ENCODE peak calls at places on chromosomes 11 and 22, in four cellular contexts. One of them, this sample, is unnamed.

GRCh38 chr11:12581923-12582322 is 92.3 kb upstream of the TEAD1 start:
- DNase-seq in pancreas: no peak
- DNase-seq in sigmoid colon: no peak
- DNase-seq in RWPE2: no peak
- DNase-seq in this sample: peak; percentile 43

GRCh38 chr11:128365044-128365443 is 222.3 kb downstream of the ETS1 start:
- DNase-seq in pancreas: no peak
- DNase-seq in RWPE2: no peak
- DNase-seq in sigmoid colon: no peak
- DNase-seq in this sample: no peak

GRCh38 chr11:46342237-46342636 is 5.0 kb upstream of the DGKZ start:
- DNase-seq in RWPE2: no peak
- DNase-seq in pancreas: no peak
- DNase-seq in sigmoid colon: no peak
- DNase-seq in this sample: no peak

GRCh38 chr22:41364955-41365354 is 16.8 kb upstream of the TEF start:
- DNase-seq in sigmoid colon: no peak
- DNase-seq in pancreas: no peak
- DNase-seq in RWPE2: no peak
- DNase-seq in this sample: no peak

GRCh38 chr22:50630376-50630775 is 2.4 kb upstream of the ARSA start:
- DNase-seq in sigmoid colon: no peak
- DNase-seq in pancreas: no peak
- DNase-seq in RWPE2: no peak
- DNase-seq in this sample: no peak

GRCh38 chr11:92399702-92400101 is 175.1 kb downstream of the FAT3 start:
- DNase-seq in sigmoid colon: no peak
- DNase-seq in RWPE2: no peak
- DNase-seq in pancreas: no peak
- DNase-seq in this sample: no peak

GRCh38 chr11:12746593-12747097 is 72.4 kb downstream of the TEAD1 start:
- DNase-seq in pancreas: peak; percentile 56
- DNase-seq in sigmoid colon: peak; percentile 77
- DNase-seq in RWPE2: peak; percentile 94
- DNase-seq in this sample: peak; percentile 76

GRCh38 chr11:47259178-47259977 is 1.6 kb downstream of the NR1H3 start:
- DNase-seq in sigmoid colon: no peak
- DNase-seq in RWPE2: no peak
- DNase-seq in pancreas: no peak
- DNase-seq in this sample: peak; percentile 90

GRCh38 chr11:21565283-21565682 is 627.6 kb upstream of the ANO5 start:
- DNase-seq in sigmoid colon: no peak
- DNase-seq in pancreas: no peak
- DNase-seq in RWPE2: no peak
- DNase-seq in this sample: no peak

GRCh38 chr11:70503201-70503877 is 105.0 kb downstream of the CTTN start:
- DNase-seq in pancreas: no peak
- DNase-seq in RWPE2: peak; percentile 38
- DNase-seq in sigmoid colon: peak; percentile 26
- DNase-seq in this sample: no peak

GRCh38 chr11:122642472-122642922 is 13.0 kb upstream of the UBASH3B start:
- DNase-seq in sigmoid colon: no peak
- DNase-seq in RWPE2: no peak
- DNase-seq in pancreas: no peak
- DNase-seq in this sample: peak; percentile 98

GRCh38 chr22:39146256-39147101 is 6.0 kb downstream of the CBX7 start:
- DNase-seq in RWPE2: no peak
- DNase-seq in sigmoid colon: peak; percentile 58
- DNase-seq in pancreas: no peak
- DNase-seq in this sample: no peak

GRCh38 chr22:39148727-39149535 is 3.5 kb downstream of the CBX7 start:
- DNase-seq in pancreas: peak; percentile 63
- DNase-seq in RWPE2: no peak
- DNase-seq in sigmoid colon: peak; percentile 88
- DNase-seq in this sample: no peak

GRCh38 chr22:39147335-39148023 is 5.0 kb downstream of the CBX7 start:
- DNase-seq in RWPE2: no peak
- DNase-seq in pancreas: no peak
- DNase-seq in sigmoid colon: peak; percentile 47
- DNase-seq in this sample: no peak

GRCh38 chr22:39149915-39150847 is 2.3 kb downstream of the CBX7 start:
- DNase-seq in pancreas: no peak
- DNase-seq in RWPE2: no peak
- DNase-seq in sigmoid colon: peak; percentile 68
- DNase-seq in this sample: no peak

DNA sequence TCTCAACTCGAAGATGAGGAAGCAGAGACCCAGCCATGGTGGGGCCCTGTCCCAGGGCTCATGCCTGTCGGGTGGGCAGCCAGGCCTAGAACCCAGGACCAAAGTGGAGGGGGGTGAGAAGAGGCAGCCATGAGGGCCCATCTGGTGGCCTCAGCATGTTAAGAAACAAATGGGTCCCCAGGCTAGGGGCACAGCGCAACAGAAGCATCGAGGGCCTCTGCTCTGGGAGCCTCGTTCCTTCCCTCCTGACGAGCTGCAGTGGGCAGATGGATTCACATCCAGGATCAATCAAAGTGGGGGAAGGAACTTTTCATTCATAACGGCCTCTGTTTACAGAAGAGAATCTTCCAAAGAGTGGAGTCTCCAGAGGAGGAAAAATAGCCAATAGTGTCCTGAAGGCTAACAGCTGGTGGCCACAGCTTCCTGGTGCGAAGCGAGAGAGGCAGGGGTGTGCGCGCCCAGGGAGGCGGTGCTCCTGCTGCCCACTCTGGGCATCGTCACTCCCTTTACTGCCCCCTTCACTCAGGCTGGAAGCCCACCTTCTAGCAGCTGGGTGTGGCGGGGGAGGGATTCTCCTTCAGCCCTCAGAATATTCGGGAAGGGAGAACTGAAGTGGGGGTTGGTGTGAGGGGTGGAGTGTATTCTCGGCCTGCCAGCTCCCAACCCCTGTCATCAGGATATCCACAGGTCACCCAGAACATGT is 4.3 kb downstream of the CBX7 start:
- DNase-seq in sigmoid colon: peak; percentile 64
- DNase-seq in RWPE2: no peak
- DNase-seq in pancreas: no peak
- DNase-seq in this sample: no peak
- H3K27ac ChIP-seq in sigmoid colon: peak overlapping the region; percentile 99
- H3K27ac ChIP-seq in RWPE2: no peak overlapping the region
- H3K27ac ChIP-seq in pancreas: peak overlapping the region; percentile 52
- H3K27ac ChIP-seq in this sample: no peak overlapping the region

GRCh38 chr11:17894929-17895658 is 117.8 kb downstream of the SERGEF start:
- DNase-seq in RWPE2: no peak
- DNase-seq in pancreas: no peak
- DNase-seq in sigmoid colon: no peak
- DNase-seq in this sample: no peak
- H3K4me3 ChIP-seq in RWPE2: no peak overlapping the region
- H3K4me3 ChIP-seq in pancreas: no peak overlapping the region
- H3K4me3 ChIP-seq in sigmoid colon: no peak overlapping the region
- H3K4me3 ChIP-seq in this sample: no peak overlapping the region

DNA sequence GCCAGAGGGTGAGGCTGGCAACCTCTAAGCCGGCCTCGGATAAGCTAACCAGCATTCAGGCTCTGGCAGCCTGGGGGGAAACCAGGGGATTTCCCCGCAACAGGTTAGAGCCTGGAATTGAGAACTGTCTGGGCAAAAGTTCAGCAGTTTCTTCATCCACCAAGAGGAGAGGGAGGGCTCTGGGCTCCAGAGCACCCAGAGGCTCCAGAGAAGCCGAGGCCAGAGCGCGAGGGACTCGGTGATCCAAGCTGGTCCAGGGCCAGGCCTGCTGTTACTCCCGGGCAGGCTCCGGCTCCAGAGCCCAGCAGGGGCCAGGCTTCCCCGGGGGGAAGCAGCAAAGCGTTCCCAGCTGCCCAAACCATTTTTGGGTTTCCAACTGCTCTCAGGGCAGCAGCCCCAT is 13.3 kb upstream of the SH3BP1 start:
- DNase-seq in pancreas: peak; percentile 38
- DNase-seq in sigmoid colon: peak; percentile 98
- DNase-seq in RWPE2: no peak
- DNase-seq in this sample: no peak
- H3K27ac ChIP-seq in pancreas: no peak overlapping the region
- H3K27ac ChIP-seq in sigmoid colon: peak overlapping the region; percentile 82
- H3K27ac ChIP-seq in RWPE2: no peak overlapping the region
- H3K27ac ChIP-seq in this sample: no peak overlapping the region

GRCh38 chr11:132862137-132862536 is 670.2 kb downstream of the OPCML start:
- DNase-seq in sigmoid colon: no peak
- DNase-seq in pancreas: no peak
- DNase-seq in RWPE2: no peak
- DNase-seq in this sample: no peak

GRCh38 chr11:132866783-132867545 is 665.3 kb downstream of the OPCML start:
- DNase-seq in sigmoid colon: no peak
- DNase-seq in pancreas: no peak
- DNase-seq in RWPE2: no peak
- DNase-seq in this sample: no peak

GRCh38 chr11:132862918-132863317 is 669.4 kb downstream of the OPCML start:
- DNase-seq in sigmoid colon: no peak
- DNase-seq in RWPE2: no peak
- DNase-seq in pancreas: no peak
- DNase-seq in this sample: no peak

DNA sequence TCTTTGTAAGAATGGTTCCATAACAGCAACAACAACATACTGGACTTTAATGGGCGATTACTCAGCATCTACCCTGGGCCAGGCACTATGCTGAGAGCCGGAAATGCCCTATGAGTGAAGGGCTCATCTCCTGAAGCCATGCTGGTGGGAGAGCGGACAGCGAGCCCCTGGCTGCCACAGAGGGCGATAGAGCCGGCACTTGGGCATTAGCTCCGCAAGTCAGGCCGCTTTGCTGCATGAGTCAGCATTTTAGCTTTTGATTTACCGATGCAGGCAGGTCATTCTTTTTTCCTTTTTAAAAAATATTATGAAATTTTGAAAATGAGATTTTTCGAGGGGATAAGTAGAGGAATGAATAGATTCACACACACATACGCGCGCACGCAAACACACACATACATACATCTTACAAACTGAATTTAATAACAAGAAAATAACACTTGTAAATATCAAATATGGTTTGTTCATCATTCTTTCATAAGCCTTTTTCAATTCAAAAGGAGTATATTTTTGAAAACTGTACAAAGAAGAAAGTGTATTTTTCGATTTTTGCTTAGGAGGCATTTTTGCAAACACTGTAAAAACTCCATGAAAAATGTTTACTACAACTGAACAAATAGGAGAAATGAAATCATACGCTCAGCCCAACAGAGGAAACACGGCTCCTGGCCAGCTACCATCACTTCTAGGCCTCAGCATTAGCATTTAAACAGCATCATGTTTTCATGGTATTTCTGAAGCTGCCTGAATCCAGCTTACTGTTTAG is 667.3 kb downstream of the OPCML start:
- DNase-seq in pancreas: no peak
- DNase-seq in sigmoid colon: no peak
- DNase-seq in RWPE2: no peak
- DNase-seq in this sample: no peak
- H3K4me3 ChIP-seq in pancreas: no peak overlapping the region
- H3K4me3 ChIP-seq in sigmoid colon: no peak overlapping the region
- H3K4me3 ChIP-seq in RWPE2: no peak overlapping the region
- H3K4me3 ChIP-seq in this sample: no peak overlapping the region

GRCh38 chr11:73991471-73992006 is 8.9 kb upstream of the UCP2 start:
- DNase-seq in RWPE2: no peak
- DNase-seq in sigmoid colon: peak; percentile 26
- DNase-seq in pancreas: no peak
- DNase-seq in this sample: no peak

GRCh38 chr11:73995731-73996130 is 13.1 kb upstream of the UCP2 start:
- DNase-seq in RWPE2: no peak
- DNase-seq in sigmoid colon: no peak
- DNase-seq in pancreas: no peak
- DNase-seq in this sample: no peak

GRCh38 chr11:73997120-73997772 is 11.6 kb downstream of the UCP3 start:
- DNase-seq in RWPE2: no peak
- DNase-seq in sigmoid colon: peak; percentile 30
- DNase-seq in pancreas: no peak
- DNase-seq in this sample: no peak

GRCh38 chr11:73996161-73996747 is 12.6 kb downstream of the UCP3 start:
- DNase-seq in sigmoid colon: peak; percentile 8
- DNase-seq in RWPE2: no peak
- DNase-seq in pancreas: no peak
- DNase-seq in this sample: no peak

GRCh38 chr11:73995247-73995646 is 12.6 kb upstream of the UCP2 start:
- DNase-seq in pancreas: no peak
- DNase-seq in sigmoid colon: no peak
- DNase-seq in RWPE2: no peak
- DNase-seq in this sample: no peak
- H3K27ac ChIP-seq in pancreas: no peak overlapping the region
- H3K27ac ChIP-seq in sigmoid colon: no peak overlapping the region
- H3K27ac ChIP-seq in RWPE2: no peak overlapping the region
- H3K27ac ChIP-seq in this sample: no peak overlapping the region

GRCh38 chr11:119374632-119375394 is 6.7 kb downstream of the USP2 start:
- DNase-seq in sigmoid colon: no peak
- DNase-seq in RWPE2: no peak
- DNase-seq in pancreas: no peak
- DNase-seq in this sample: no peak
- H3K4me3 ChIP-seq in sigmoid colon: no peak overlapping the region
- H3K4me3 ChIP-seq in RWPE2: no peak overlapping the region
- H3K4me3 ChIP-seq in pancreas: no peak overlapping the region
- H3K4me3 ChIP-seq in this sample: no peak overlapping the region

GRCh38 chr22:32803020-32803758 is 1.7 kb downstream of the TIMP3 start:
- DNase-seq in sigmoid colon: peak; percentile 72
- DNase-seq in pancreas: no peak
- DNase-seq in RWPE2: no peak
- DNase-seq in this sample: peak; percentile 69
- H3K27ac ChIP-seq in sigmoid colon: peak overlapping the region; percentile 89
- H3K27ac ChIP-seq in pancreas: no peak overlapping the region
- H3K27ac ChIP-seq in RWPE2: peak overlapping the region; percentile 31
- H3K27ac ChIP-seq in this sample: peak overlapping the region; percentile 49